ENCODE peak calls at places on chromosome 13, in five cellular contexts. M is small intestine; B is neural progenitor cell; T is effector memory CD4-positive, alpha-beta T cell; A is psoas muscle. W is an unnamed sample. For H3K4me1, the result is how much of the 10 kb centered on the place peaks cover.

GRCh38 chr13:67119481-67119883 is 110.7 kb downstream of the PCDH9 start:
- DNase-seq in M (no peak), B (no peak), T (no peak), A (no peak), W (no peak)

GRCh38 chr13:97978661-97979450 is 25.4 kb downstream of the IPO5 start:
- DNase-seq in M (no peak), B (peak), T (no peak), A (no peak), W (no peak)

GRCh38 chr13:31418186-31418585 is 218.4 kb downstream of the B3GLCT start:
- DNase-seq in M (no peak), B (no peak), T (no peak), A (no peak), W (no peak)

GRCh38 chr13:81916471-81916870 is 1575.5 kb upstream of the SPRY2 start:
- DNase-seq in M (no peak), B (no peak), T (no peak), A (no peak), W (no peak)

GRCh38 chr13:45728759-45729158 is 26.6 kb downstream of the CBY2 start:
- DNase-seq in M (no peak), B (peak), T (no peak), A (no peak), W (no peak)

GRCh38 chr13:77184455-77184854 is 142.4 kb downstream of the MYCBP2 start:
- DNase-seq in M (no peak), B (no peak), T (no peak), A (no peak), W (no peak)

GRCh38 chr13:29674532-29674931 is 79.0 kb upstream of the SLC7A1 start:
- DNase-seq in M (no peak), B (no peak), T (no peak), A (no peak), W (no peak)

GRCh38 chr13:95100525-95101121 is 200.6 kb downstream of the ABCC4 start:
- DNase-seq in M (no peak), B (peak), T (no peak), A (no peak), W (no peak)

GRCh38 chr13:72255908-72256307 is 388.9 kb upstream of the DACH1 start:
- DNase-seq in M (peak), B (peak), T (no peak), A (no peak), W (no peak)

GRCh38 chr13:51803018-51803417 is 945 bp downstream of the DHRS12 start:
- DNase-seq in M (no peak), B (peak), T (no peak), A (no peak), W (no peak)

GRCh38 chr13:44972956-44973581 is 16.2 kb downstream of the NUFIP1 start:
- DNase-seq in M (peak), B (peak), T (no peak), A (no peak), W (no peak)

GRCh38 chr13:27942972-27943371 is 23.2 kb downstream of the PDX1 start:
- DNase-seq in M (peak), B (no peak), T (no peak), A (no peak), W (no peak)

GRCh38 chr13:20772401-20773131 is 1.2 kb downstream of the EEF1AKMT1 start:
- DNase-seq in M (no peak), B (no peak), T (no peak), A (no peak), W (no peak)

GRCh38 chr13:86986448-86986847 is 684.7 kb upstream of the SLITRK5 start:
- DNase-seq in M (peak), B (peak), T (no peak), A (no peak), W (no peak)

GRCh38 chr13:113113846-113114271 is 8.3 kb downstream of the F7 start:
- DNase-seq in M (no peak), B (no peak), T (no peak), A (no peak), W (no peak)

GRCh38 chr13:91726666-91727065 is 328.2 kb downstream of the GPC5 start:
- DNase-seq in M (no peak), B (no peak), T (no peak), A (no peak), W (no peak)

GRCh38 chr13:59906413-59907027 is 257.2 kb downstream of the DIAPH3 start:
- DNase-seq in M (peak), B (peak), T (no peak), A (no peak), W (no peak)

GRCh38 chr13:82702513-82702912 is 1179.8 kb downstream of the SLITRK1 start:
- DNase-seq in M (no peak), B (no peak), T (no peak), A (no peak), W (no peak)

GRCh38 chr13:86572115-86572514 is 772.9 kb upstream of the SLITRK6 start:
- DNase-seq in M (no peak), B (no peak), T (no peak), A (no peak), W (no peak)

GRCh38 chr13:40377783-40378182 is 288.7 kb downstream of the FOXO1 start:
- DNase-seq in M (no peak), B (no peak), T (no peak), A (no peak), W (no peak)

GRCh38 chr13:113204378-113204734 is 4.1 kb downstream of the PCID2 start:
- DNase-seq in M (no peak), B (no peak), T (no peak), A (peak), W (no peak)

GRCh38 chr13:40732658-40733057 is 38.3 kb downstream of the MRPS31 start:
- DNase-seq in M (no peak), B (no peak), T (no peak), A (no peak), W (no peak)

GRCh38 chr13:111344471-111345191 is 24.2 kb downstream of the TEX29 start:
- DNase-seq in M (no peak), B (peak), T (no peak), A (peak), W (no peak)

GRCh38 chr13:50129065-50129922 is 114.0 kb downstream of the KCNRG start:
- DNase-seq in M (no peak), B (peak), T (no peak), A (peak), W (peak)

GRCh38 chr13:25958983-25959382 is 92.8 kb downstream of the SHISA2 start:
- DNase-seq in M (no peak), B (no peak), T (no peak), A (no peak), W (peak)

GRCh38 chr13:26280822-26281221 is 26.9 kb downstream of the CDK8 start:
- DNase-seq in M (no peak), B (no peak), T (no peak), A (no peak), W (no peak)

GRCh38 chr13:113846639-113847318 is 17.1 kb downstream of the GAS6 start:
- DNase-seq in M (no peak), B (no peak), T (no peak), A (peak), W (peak)

GRCh38 chr13:43663474-43664090 is 123.2 kb downstream of the ENOX1 start:
- DNase-seq in M (no peak), B (no peak), T (no peak), A (no peak), W (no peak)
- H3K4me1 ChIP-seq in M (under half), B (half or more), T (under half), A (under half), W (under half)

DNA sequence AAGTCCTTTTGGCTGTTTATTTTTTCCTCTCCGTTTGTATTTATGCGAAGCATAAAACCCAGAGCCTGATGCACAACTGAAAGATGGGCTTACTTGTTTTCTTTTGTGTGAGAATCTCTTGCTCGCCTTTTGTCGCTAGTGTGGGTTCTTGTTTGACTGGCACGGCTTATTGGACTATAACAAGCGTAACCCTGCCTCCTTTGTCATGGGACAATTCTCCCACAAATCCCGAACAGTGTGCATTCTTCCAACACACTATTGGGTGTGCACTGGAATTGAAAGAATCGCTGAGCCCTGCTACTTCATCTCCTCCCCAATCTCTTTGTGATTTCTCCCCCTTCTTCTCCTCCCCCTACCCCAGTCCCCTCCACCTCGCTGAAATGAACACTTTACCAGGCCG is 110.8 kb downstream of the ZIC5 start:
- DNase-seq in M (no peak), B (peak), T (no peak), A (no peak), W (no peak)
- H3K27ac ChIP-seq in M (no peak), B (peak), T (no peak), A (no peak), W (no peak)

GRCh38 chr13:102772042-102772425 is 1.6 kb downstream of the TEX30 start:
- DNase-seq in M (no peak), B (no peak), T (no peak), A (no peak), W (no peak)
- H3K4me3 ChIP-seq in M (no peak), B (no peak), T (peak), A (peak), W (no peak)

GRCh38 chr13:99357920-99358319 is 50.7 kb upstream of the GPR183 start:
- DNase-seq in M (no peak), B (no peak), T (no peak), A (no peak), W (no peak)
- H3K4me1 ChIP-seq in M (under half), B (under half), T (half or more), A (under half), W (half or more)

GRCh38 chr13:99947666-99948065 is 23.9 kb downstream of the ZIC5 start:
- DNase-seq in M (no peak), B (no peak), T (no peak), A (no peak), W (no peak)

GRCh38 chr13:99941086-99941485 is 30.5 kb downstream of the ZIC5 start:
- DNase-seq in M (peak), B (no peak), T (no peak), A (no peak), W (no peak)

GRCh38 chr13:99944606-99945005 is 27.0 kb downstream of the ZIC5 start:
- DNase-seq in M (no peak), B (no peak), T (no peak), A (no peak), W (no peak)

DNA sequence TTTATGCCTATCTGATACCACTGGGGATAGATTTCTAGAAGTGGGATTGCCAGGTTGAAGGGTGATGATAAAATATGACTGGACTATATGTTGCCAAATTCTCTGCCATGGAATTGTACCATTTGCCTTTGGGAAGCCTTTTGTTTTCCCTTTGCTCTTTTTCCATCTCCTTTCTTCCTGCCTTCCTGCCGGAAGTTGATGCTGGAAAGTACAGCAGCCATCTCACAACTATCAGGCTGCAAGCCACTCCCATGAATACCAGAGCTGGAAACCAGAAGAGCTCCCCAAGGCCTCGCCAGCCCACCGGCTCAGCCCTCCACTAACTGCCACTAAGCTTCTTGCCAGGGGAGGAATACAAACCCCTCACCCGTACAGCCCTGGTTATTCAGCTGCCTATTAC is 29.7 kb downstream of the ZIC5 start:
- DNase-seq in M (no peak), B (no peak), T (no peak), A (no peak), W (no peak)
- H3K27ac ChIP-seq in M (no peak), B (no peak), T (no peak), A (no peak), W (no peak)

GRCh38 chr13:79402074-79402635 is 3.9 kb downstream of the RBM26 start:
- DNase-seq in M (no peak), B (no peak), T (no peak), A (no peak), W (no peak)

GRCh38 chr13:79401259-79402071 is 4.6 kb downstream of the RBM26 start:
- DNase-seq in M (no peak), B (no peak), T (no peak), A (no peak), W (peak)

GRCh38 chr13:79403113-79403512 is 2.9 kb downstream of the RBM26 start:
- DNase-seq in M (no peak), B (no peak), T (no peak), A (no peak), W (no peak)

GRCh38 chr13:79404361-79404760 is 1.7 kb downstream of the RBM26 start:
- DNase-seq in M (no peak), B (peak), T (no peak), A (no peak), W (no peak)

DNA sequence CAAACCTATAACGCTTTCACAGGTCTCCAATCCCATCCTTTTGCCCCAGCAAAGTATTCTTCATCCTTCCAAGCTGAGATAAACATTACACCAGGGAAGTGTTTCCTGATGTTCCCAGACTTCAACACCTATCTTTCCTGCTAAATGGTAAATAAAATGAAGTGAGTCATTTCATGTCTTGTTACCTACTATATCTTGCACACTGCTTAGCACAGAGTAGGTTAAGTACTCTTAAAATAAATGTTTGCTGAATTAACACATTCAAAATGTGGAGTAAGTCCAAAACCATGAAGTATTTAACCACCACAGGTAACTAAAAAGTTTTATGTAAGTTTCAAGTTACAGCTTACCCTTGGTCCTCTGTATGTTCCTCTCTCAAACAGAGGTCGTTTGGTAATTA is 3.4 kb downstream of the RBM26 start:
- DNase-seq in M (no peak), B (no peak), T (no peak), A (no peak), W (no peak)
- H3K4me3 ChIP-seq in M (no peak), B (peak), T (peak), A (peak), W (peak)

DNA sequence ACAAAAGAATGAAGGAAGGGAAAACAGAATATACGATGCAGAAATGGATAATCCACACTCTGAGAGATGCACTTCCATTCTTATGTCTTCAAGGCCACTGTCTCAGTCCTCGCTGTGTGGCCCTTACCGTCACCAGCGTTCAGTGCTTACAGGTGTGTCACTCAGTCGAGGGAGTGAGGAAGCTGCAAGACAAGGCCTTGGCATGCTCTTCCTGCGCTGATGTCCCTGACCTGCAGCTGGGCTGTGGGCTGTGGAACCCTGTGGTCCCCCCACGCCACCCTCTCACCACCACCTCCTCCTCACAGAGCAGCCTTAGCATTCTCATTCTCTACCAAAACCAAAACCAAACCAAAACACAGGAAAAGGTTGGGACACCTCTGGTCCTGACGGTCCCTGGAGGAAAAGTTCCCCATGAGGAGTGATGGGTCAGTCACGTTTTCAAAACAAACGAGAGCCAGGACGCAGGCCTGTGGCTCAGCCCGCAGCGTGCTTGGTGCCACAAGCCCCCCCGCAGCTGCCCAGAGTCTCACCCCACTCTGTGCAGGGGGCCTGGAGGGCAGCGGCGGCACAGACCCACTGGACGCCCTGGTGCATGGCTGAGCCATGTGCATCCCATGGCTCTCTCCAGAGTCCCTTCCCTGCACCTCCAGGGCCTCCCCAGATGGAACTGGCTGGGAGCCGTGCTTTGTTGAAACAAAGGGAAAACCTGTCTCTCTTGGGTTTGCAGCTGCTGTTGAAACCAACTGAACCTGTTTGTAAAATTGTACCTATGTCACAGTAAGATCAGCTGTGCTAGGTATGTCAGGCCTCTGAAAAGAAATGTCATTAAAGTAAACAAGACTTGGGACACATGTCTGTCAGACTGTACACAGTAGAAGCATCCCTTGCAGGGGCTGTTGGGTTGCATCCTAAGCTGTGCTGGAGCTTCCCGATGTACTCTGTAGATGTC is 48.3 kb upstream of the GPR183 start:
- DNase-seq in M (no peak), B (no peak), T (no peak), A (peak), W (peak)
- H3K4me1 ChIP-seq in M (under half), B (under half), T (half or more), A (under half), W (half or more)

DNA sequence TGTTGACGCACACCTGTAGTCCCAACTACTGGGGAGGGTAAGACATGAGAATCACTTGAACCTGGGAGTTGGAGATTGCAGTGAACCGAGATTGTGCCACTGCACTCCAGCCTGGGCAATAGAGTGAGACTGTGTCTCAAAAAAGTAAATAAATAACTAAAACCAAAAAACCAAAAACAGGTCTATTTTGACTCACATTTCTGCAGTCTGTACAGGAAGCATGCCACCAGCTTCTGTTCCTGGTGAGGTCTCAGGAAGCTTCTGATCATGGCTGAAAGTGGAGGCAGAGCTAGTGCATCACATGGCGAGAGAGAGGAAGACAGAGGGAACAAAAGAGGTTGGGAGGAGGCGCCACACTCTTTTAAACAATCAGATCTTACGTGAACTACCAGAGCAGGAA is 142.5 kb downstream of the ITGBL1 start:
- DNase-seq in M (no peak), B (no peak), T (no peak), A (no peak), W (no peak)
- H3K27ac ChIP-seq in M (no peak), B (no peak), T (no peak), A (no peak), W (no peak)

W was measured in CD4-positive, alpha-beta memory T cell.